ENCODE peak calls at places on chromosomes 16 and 17, in seven cellular contexts. A is anterior cingulate cortex; O is MCF 10A; K is EH; D is activated naive CD8-positive, alpha-beta T cell treated with anti-CD3 and anti-CD28 coated beads, Interleukin-2, amount 10 ng/mL, durations not matched to agents 7 days and 5 days; Z is hepatocyte; S is myocyte. F is an unnamed sample.

GRCh38 chr16:23807028-23807427 is 28.8 kb upstream of the PRKCB start:
- DNase-seq in Z (no peak), D (no peak), A (no peak), S (no peak), O (no peak), K (no peak), F (no peak)

GRCh38 chr17:3006801-3007200 is 56.6 kb downstream of the OR1D5 start:
- DNase-seq in Z (no peak), D (no peak), A (no peak), S (no peak), K (no peak), O (no peak), F (no peak)

GRCh38 chr17:72838581-72838980 is 253.9 kb downstream of the SLC39A11 start:
- DNase-seq in O (no peak), Z (no peak), A (no peak), K (peak; percentile 32), D (no peak), S (peak; percentile 56), F (no peak)

GRCh38 chr17:67717192-67717623 is 528 bp upstream of the NOL11 start:
- DNase-seq in A (no peak), K (no peak), D (no peak), O (no peak), S (no peak), Z (no peak), F (no peak)

GRCh38 chr16:17512636-17513220 is 42.0 kb upstream of the XYLT1 start:
- DNase-seq in O (no peak), A (no peak), D (no peak), K (peak; percentile 92), Z (no peak), S (peak; percentile 2), F (no peak)

GRCh38 chr17:82963104-82963950 is 116.1 kb upstream of the METRNL start:
- DNase-seq in S (peak; percentile 62), D (no peak), K (peak; percentile 93), Z (peak; percentile 90), A (peak; percentile 32), O (no peak), F (peak; percentile 9)

GRCh38 chr16:4618645-4619418 is 4.1 kb upstream of the UBALD1 start:
- DNase-seq in D (no peak), S (no peak), Z (no peak), O (peak; percentile 43), K (no peak), A (no peak), F (no peak)

GRCh38 chr17:29618272-29619065 is 4.2 kb downstream of the CORO6 start:
- DNase-seq in K (no peak), A (no peak), Z (no peak), S (no peak), D (no peak), O (no peak), F (no peak)

GRCh38 chr16:79599256-79599836 is 1.2 kb downstream of the MAF start:
- DNase-seq in K (no peak), S (peak; percentile 46), D (peak; percentile 48), Z (peak; percentile 37), A (no peak), O (no peak), F (no peak)

GRCh38 chr16:3023415-3023668 is 400 bp downstream of the HCFC1R1 start:
- DNase-seq in A (peak; percentile 72), Z (peak; percentile 76), D (no peak), K (peak; percentile 85), S (peak; percentile 90), O (peak; percentile 73), F (peak; percentile 59)

GRCh38 chr17:745406-745805 is 6.7 kb downstream of the GEMIN4 start:
- DNase-seq in A (no peak), K (no peak), D (no peak), Z (no peak), O (no peak), S (no peak), F (no peak)

GRCh38 chr16:50304467-50305440 is 38.4 kb downstream of the ADCY7 start:
- DNase-seq in Z (no peak), D (peak; percentile 26), A (no peak), O (no peak), K (no peak), S (peak; percentile 24), F (no peak)

GRCh38 chr17:28723159-28723835 is 2.7 kb downstream of the TLCD1 start:
- DNase-seq in K (no peak), Z (no peak), O (no peak), S (no peak), D (no peak), A (no peak), F (no peak)

GRCh38 chr16:85888405-85889331 is 10.3 kb upstream of the IRF8 start:
- DNase-seq in D (no peak), K (peak; percentile 91), Z (no peak), A (no peak), O (peak; percentile 63), S (no peak), F (no peak)

GRCh38 chr16:78995441-78995840 is 605.1 kb downstream of the MAF start:
- DNase-seq in S (no peak), O (no peak), D (no peak), A (no peak), K (no peak), Z (no peak), F (no peak)

GRCh38 chr17:72697602-72698146 is 394.8 kb downstream of the SLC39A11 start:
- DNase-seq in A (peak; percentile 47), S (no peak), K (no peak), D (no peak), O (no peak), Z (peak; percentile 28), F (peak; percentile 42)

GRCh38 chr16:67663151-67663876 is 2.6 kb downstream of the PARD6A start:
- DNase-seq in S (no peak), O (no peak), Z (no peak), D (no peak), K (no peak), A (no peak), F (no peak)

GRCh38 chr17:37671813-37672544 is 28.7 kb upstream of the DDX52 start:
- DNase-seq in A (no peak), Z (no peak), D (no peak), K (peak; percentile 95), O (peak; percentile 75), S (peak; percentile 4), F (no peak)

GRCh38 chr16:12697437-12697836 is 106.2 kb downstream of the CPPED1 start:
- DNase-seq in O (no peak), Z (no peak), S (no peak), A (no peak), K (no peak), D (no peak), F (no peak)

GRCh38 chr17:81486174-81486810 is 26.3 kb downstream of the ACTG1 start:
- DNase-seq in S (no peak), Z (no peak), D (no peak), A (no peak), O (no peak), K (no peak), F (no peak)

GRCh38 chr16:85798901-85799496 is 345 bp downstream of the EMC8 start:
- DNase-seq in O (no peak), A (no peak), D (no peak), K (peak; percentile 44), Z (peak; percentile 50), S (peak; percentile 15), F (no peak)

GRCh38 chr17:72846399-72846798 is 246.1 kb downstream of the SLC39A11 start:
- DNase-seq in D (no peak), K (no peak), S (peak; percentile 53), O (no peak), A (no peak), Z (no peak), F (no peak)

GRCh38 chr16:2514333-2515179 is 804 bp downstream of the ATP6V0C start:
- DNase-seq in K (peak; percentile 23), Z (peak; percentile 64), O (no peak), S (no peak), A (no peak), D (peak; percentile 63), F (no peak)

GRCh38 chr17:55284001-55284884 is 19.5 kb downstream of the HLF start:
- DNase-seq in S (no peak), D (no peak), K (no peak), O (no peak), Z (no peak), A (no peak), F (no peak)

GRCh38 chr17:12509836-12510235 is 155.9 kb upstream of the MYOCD start:
- DNase-seq in S (no peak), K (peak; percentile 62), Z (no peak), D (no peak), A (no peak), O (no peak), F (no peak)

GRCh38 chr17:4249452-4250029 is 14.2 kb downstream of the ANKFY1 start:
- DNase-seq in O (peak; percentile 59), D (no peak), Z (peak; percentile 57), K (peak; percentile 52), S (peak; percentile 45), A (no peak), F (no peak)

GRCh38 chr16:50301626-50302471 is 35.5 kb downstream of the ADCY7 start:
- DNase-seq in A (no peak), K (peak; percentile 81), D (peak; percentile 20), O (peak; percentile 52), S (peak; percentile 52), Z (peak; percentile 45), F (no peak)

GRCh38 chr17:60542066-60542465 is 16.0 kb upstream of the APPBP2 start:
- DNase-seq in O (no peak), S (no peak), K (peak; percentile 11), D (no peak), A (no peak), Z (no peak), F (no peak)

GRCh38 chr17:14143678-14144077 is 74.4 kb downstream of the COX10 start:
- DNase-seq in K (no peak), O (peak; percentile 39), Z (no peak), A (no peak), S (peak; percentile 75), D (no peak), F (no peak)

GRCh38 chr16:81574168-81574567 is 129.6 kb downstream of the CMIP start:
- DNase-seq in S (no peak), Z (no peak), K (no peak), D (no peak), A (peak; percentile 5), O (no peak), F (no peak)

GRCh38 chr17:78922876-78923498 is 2.2 kb downstream of the TIMP2 start:
- DNase-seq in K (no peak), O (no peak), D (no peak), S (no peak), A (no peak), Z (no peak), F (no peak)

GRCh38 chr17:21345236-21345635 is 30.9 kb upstream of the KCNJ12 start:
- DNase-seq in S (peak; percentile 70), A (no peak), O (peak; percentile 46), Z (no peak), K (no peak), D (no peak), F (no peak)

GRCh38 chr16:54281535-54282201 is 4.9 kb downstream of the IRX3 start:
- DNase-seq in Z (peak; percentile 43), K (no peak), S (no peak), O (no peak), A (no peak), D (no peak), F (no peak)

GRCh38 chr17:16491703-16492612 is at the start of gene LRRC75A:
- DNase-seq in K (peak; percentile 53), O (peak; percentile 18), Z (peak; percentile 83), S (peak; percentile 23), D (peak; percentile 77), A (peak; percentile 39), F (peak; percentile 27)

F was measured in caudate nucleus.